ENCODE peak calls at places on chromosomes 12 and 14, in ten cellular contexts. One of them, this sample, is unnamed.

GRCh38 chr12:8697120-8697475 is 693 bp upstream of the RIMKLB start:
- DNase-seq in GM06990: no peak
- DNase-seq in HEK293T: no peak
- DNase-seq in hepatic stellate cell: peak
- DNase-seq in D341Med: no peak
- DNase-seq in naive B cell: no peak
- DNase-seq in NCI-H1417 treated with DMSO at 0.1 percent for 48 hours: no peak
- DNase-seq in Caco-2: peak
- DNase-seq in germinal center: peak
- DNase-seq in activated CD4-positive, alpha-beta T cell treated with anti-CD3 and anti-CD28 coated beads for 1 hour: no peak
- DNase-seq in this sample: no peak

GRCh38 chr12:27083861-27084271 is 1.5 kb upstream of the C12orf71 start:
- DNase-seq in activated CD4-positive, alpha-beta T cell treated with anti-CD3 and anti-CD28 coated beads for 1 hour: no peak
- DNase-seq in HEK293T: no peak
- DNase-seq in naive B cell: no peak
- DNase-seq in hepatic stellate cell: peak
- DNase-seq in GM06990: no peak
- DNase-seq in germinal center: no peak
- DNase-seq in D341Med: no peak
- DNase-seq in Caco-2: peak
- DNase-seq in NCI-H1417 treated with DMSO at 0.1 percent for 48 hours: no peak
- DNase-seq in this sample: peak

GRCh38 chr14:50920482-50921225 is 23.6 kb downstream of the PYGL start:
- DNase-seq in HEK293T: no peak
- DNase-seq in D341Med: no peak
- DNase-seq in naive B cell: no peak
- DNase-seq in germinal center: no peak
- DNase-seq in Caco-2: peak
- DNase-seq in GM06990: no peak
- DNase-seq in NCI-H1417 treated with DMSO at 0.1 percent for 48 hours: no peak
- DNase-seq in hepatic stellate cell: peak
- DNase-seq in activated CD4-positive, alpha-beta T cell treated with anti-CD3 and anti-CD28 coated beads for 1 hour: no peak
- DNase-seq in this sample: peak

GRCh38 chr14:29243355-29243754 is 476.8 kb downstream of the FOXG1 start:
- DNase-seq in NCI-H1417 treated with DMSO at 0.1 percent for 48 hours: no peak
- DNase-seq in activated CD4-positive, alpha-beta T cell treated with anti-CD3 and anti-CD28 coated beads for 1 hour: no peak
- DNase-seq in GM06990: no peak
- DNase-seq in HEK293T: no peak
- DNase-seq in germinal center: no peak
- DNase-seq in D341Med: no peak
- DNase-seq in naive B cell: no peak
- DNase-seq in Caco-2: no peak
- DNase-seq in hepatic stellate cell: no peak
- DNase-seq in this sample: peak

GRCh38 chr12:60035835-60036234 is 440.0 kb downstream of the SLC16A7 start:
- DNase-seq in hepatic stellate cell: no peak
- DNase-seq in D341Med: no peak
- DNase-seq in naive B cell: no peak
- DNase-seq in germinal center: no peak
- DNase-seq in HEK293T: no peak
- DNase-seq in activated CD4-positive, alpha-beta T cell treated with anti-CD3 and anti-CD28 coated beads for 1 hour: no peak
- DNase-seq in GM06990: no peak
- DNase-seq in Caco-2: no peak
- DNase-seq in NCI-H1417 treated with DMSO at 0.1 percent for 48 hours: no peak
- DNase-seq in this sample: no peak

GRCh38 chr12:85693093-85693665 is 143.0 kb downstream of the RASSF9 start:
- DNase-seq in NCI-H1417 treated with DMSO at 0.1 percent for 48 hours: no peak
- DNase-seq in GM06990: no peak
- DNase-seq in activated CD4-positive, alpha-beta T cell treated with anti-CD3 and anti-CD28 coated beads for 1 hour: no peak
- DNase-seq in hepatic stellate cell: no peak
- DNase-seq in naive B cell: no peak
- DNase-seq in HEK293T: no peak
- DNase-seq in germinal center: no peak
- DNase-seq in D341Med: no peak
- DNase-seq in Caco-2: no peak
- DNase-seq in this sample: no peak

GRCh38 chr14:103108749-103109207 is 14.3 kb downstream of the EXOC3L4 start:
- DNase-seq in HEK293T: no peak
- DNase-seq in D341Med: no peak
- DNase-seq in activated CD4-positive, alpha-beta T cell treated with anti-CD3 and anti-CD28 coated beads for 1 hour: no peak
- DNase-seq in Caco-2: no peak
- DNase-seq in NCI-H1417 treated with DMSO at 0.1 percent for 48 hours: no peak
- DNase-seq in GM06990: peak
- DNase-seq in germinal center: no peak
- DNase-seq in naive B cell: no peak
- DNase-seq in hepatic stellate cell: peak
- DNase-seq in this sample: no peak

GRCh38 chr14:19800282-19801117 is 3.1 kb upstream of the OR4N2 start:
- DNase-seq in D341Med: no peak
- DNase-seq in HEK293T: no peak
- DNase-seq in NCI-H1417 treated with DMSO at 0.1 percent for 48 hours: no peak
- DNase-seq in Caco-2: no peak
- DNase-seq in naive B cell: no peak
- DNase-seq in GM06990: no peak
- DNase-seq in germinal center: no peak
- DNase-seq in hepatic stellate cell: no peak
- DNase-seq in activated CD4-positive, alpha-beta T cell treated with anti-CD3 and anti-CD28 coated beads for 1 hour: no peak
- DNase-seq in this sample: no peak

GRCh38 chr12:114316076-114316475 is 89.9 kb downstream of the TBX5 start:
- DNase-seq in Caco-2: no peak
- DNase-seq in GM06990: no peak
- DNase-seq in hepatic stellate cell: peak
- DNase-seq in NCI-H1417 treated with DMSO at 0.1 percent for 48 hours: no peak
- DNase-seq in naive B cell: no peak
- DNase-seq in activated CD4-positive, alpha-beta T cell treated with anti-CD3 and anti-CD28 coated beads for 1 hour: no peak
- DNase-seq in germinal center: no peak
- DNase-seq in HEK293T: no peak
- DNase-seq in D341Med: no peak
- DNase-seq in this sample: peak

GRCh38 chr12:129607293-129607692 is 296.5 kb downstream of the TMEM132D start:
- DNase-seq in D341Med: no peak
- DNase-seq in naive B cell: no peak
- DNase-seq in NCI-H1417 treated with DMSO at 0.1 percent for 48 hours: no peak
- DNase-seq in hepatic stellate cell: no peak
- DNase-seq in activated CD4-positive, alpha-beta T cell treated with anti-CD3 and anti-CD28 coated beads for 1 hour: no peak
- DNase-seq in GM06990: no peak
- DNase-seq in germinal center: no peak
- DNase-seq in HEK293T: no peak
- DNase-seq in Caco-2: no peak
- DNase-seq in this sample: peak